ENCODE peak calls at places on chromosomes 12 and 14, in seven cellular contexts. F is LoVo, Q is small intestine, G is RPMI7951, Z is body of pancreas, U is HS-27A, C is EH. A is an unnamed sample.

GRCh38 chr12:110330544-110330943 is 49.5 kb downstream of the ATP2A2 start:
- DNase-seq in Q (no peak), C (peak), G (no peak), U (no peak), Z (no peak), F (no peak), A (no peak)

GRCh38 chr12:76299536-76300296 is 48.5 kb downstream of the BBS10 start:
- DNase-seq in Q (no peak), Z (no peak), C (peak), F (peak), U (no peak), G (peak), A (no peak)

GRCh38 chr12:111643428-111643826 is 42.3 kb downstream of the BRAP start:
- DNase-seq in G (no peak), Z (peak), Q (peak), U (no peak), C (peak), F (no peak), A (no peak)

GRCh38 chr12:9364224-9365176 is 156.3 kb upstream of the PZP start:
- DNase-seq in Q (peak), C (peak), Z (no peak), G (peak), U (peak), F (peak), A (peak)

GRCh38 chr12:55899035-55899434 is 28.7 kb downstream of the PYM1 start:
- DNase-seq in G (peak), U (no peak), F (no peak), C (peak), Z (no peak), Q (peak), A (peak)

GRCh38 chr14:73755434-73756014 is 41.3 kb upstream of the PNMA1 start:
- DNase-seq in C (no peak), Z (peak), U (no peak), F (no peak), G (peak), Q (peak), A (no peak)

GRCh38 chr12:122813310-122813713 is 21.9 kb upstream of the HIP1R start:
- DNase-seq in U (no peak), Z (no peak), C (no peak), F (no peak), Q (no peak), G (no peak), A (no peak)

GRCh38 chr12:81797100-81797499 is 38.0 kb upstream of the PPFIA2 start:
- DNase-seq in G (no peak), C (no peak), Q (peak), U (no peak), Z (no peak), F (peak), A (no peak)

A was measured in LHCN-M2.